ENCODE peak calls at places on chromosomes 5 and 9, in four cellular contexts. One of them, this sample, is unnamed.

GRCh38 chr5:72599519-72600400 is 92.5 kb upstream of the ZNF366 start:
- DNase-seq in activated CD8-positive, alpha-beta memory T cell treated with anti-CD3 and anti-CD28 coated beads, Interleukin-2, amount 50 U/mL, for 48 hours: no peak
- DNase-seq in RKO: peak; percentile 43
- DNase-seq in mucosa of descending colon: no peak
- DNase-seq in this sample: no peak

GRCh38 chr9:89542461-89543021 is 44.6 kb upstream of the SEMA4D start:
- DNase-seq in activated CD8-positive, alpha-beta memory T cell treated with anti-CD3 and anti-CD28 coated beads, Interleukin-2, amount 50 U/mL, for 48 hours: peak; percentile 47
- DNase-seq in RKO: no peak
- DNase-seq in mucosa of descending colon: no peak
- DNase-seq in this sample: no peak

GRCh38 chr5:59115345-59115744 is 532.5 kb downstream of the RAB3C start:
- DNase-seq in activated CD8-positive, alpha-beta memory T cell treated with anti-CD3 and anti-CD28 coated beads, Interleukin-2, amount 50 U/mL, for 48 hours: no peak
- DNase-seq in RKO: peak; percentile 31
- DNase-seq in mucosa of descending colon: no peak
- DNase-seq in this sample: no peak

GRCh38 chr9:16191691-16192402 is 639.0 kb downstream of the CCDC171 start:
- DNase-seq in activated CD8-positive, alpha-beta memory T cell treated with anti-CD3 and anti-CD28 coated beads, Interleukin-2, amount 50 U/mL, for 48 hours: peak; percentile 87
- DNase-seq in RKO: peak; percentile 15
- DNase-seq in mucosa of descending colon: peak; percentile 84
- DNase-seq in this sample: peak; percentile 44

GRCh38 chr9:98908897-98909634 is 34.6 kb upstream of the COL15A1 start:
- DNase-seq in activated CD8-positive, alpha-beta memory T cell treated with anti-CD3 and anti-CD28 coated beads, Interleukin-2, amount 50 U/mL, for 48 hours: no peak
- DNase-seq in RKO: no peak
- DNase-seq in mucosa of descending colon: no peak
- DNase-seq in this sample: no peak

GRCh38 chr5:127844631-127845030 is 141.4 kb downstream of the CCDC192 start:
- DNase-seq in activated CD8-positive, alpha-beta memory T cell treated with anti-CD3 and anti-CD28 coated beads, Interleukin-2, amount 50 U/mL, for 48 hours: no peak
- DNase-seq in RKO: no peak
- DNase-seq in mucosa of descending colon: no peak
- DNase-seq in this sample: no peak

GRCh38 chr9:83219154-83219923 is 156.4 kb upstream of the RASEF start:
- DNase-seq in activated CD8-positive, alpha-beta memory T cell treated with anti-CD3 and anti-CD28 coated beads, Interleukin-2, amount 50 U/mL, for 48 hours: peak; percentile 59
- DNase-seq in RKO: peak; percentile 33
- DNase-seq in mucosa of descending colon: peak; percentile 89
- DNase-seq in this sample: no peak

GRCh38 chr9:71483457-71483856 is 284.9 kb downstream of the CEMIP2 start:
- DNase-seq in activated CD8-positive, alpha-beta memory T cell treated with anti-CD3 and anti-CD28 coated beads, Interleukin-2, amount 50 U/mL, for 48 hours: no peak
- DNase-seq in RKO: no peak
- DNase-seq in mucosa of descending colon: no peak
- DNase-seq in this sample: no peak

GRCh38 chr5:172529896-172530295 is 75.6 kb upstream of the SH3PXD2B start:
- DNase-seq in activated CD8-positive, alpha-beta memory T cell treated with anti-CD3 and anti-CD28 coated beads, Interleukin-2, amount 50 U/mL, for 48 hours: peak; percentile 29
- DNase-seq in RKO: no peak
- DNase-seq in mucosa of descending colon: no peak
- DNase-seq in this sample: no peak

GRCh38 chr9:89740722-89741121 is 135.9 kb downstream of the GADD45G start:
- DNase-seq in activated CD8-positive, alpha-beta memory T cell treated with anti-CD3 and anti-CD28 coated beads, Interleukin-2, amount 50 U/mL, for 48 hours: peak; percentile 61
- DNase-seq in RKO: no peak
- DNase-seq in mucosa of descending colon: peak; percentile 66
- DNase-seq in this sample: no peak

GRCh38 chr5:106171132-106171531 is 1499.6 kb downstream of the EFNA5 start:
- DNase-seq in activated CD8-positive, alpha-beta memory T cell treated with anti-CD3 and anti-CD28 coated beads, Interleukin-2, amount 50 U/mL, for 48 hours: no peak
- DNase-seq in RKO: peak; percentile 10
- DNase-seq in mucosa of descending colon: no peak
- DNase-seq in this sample: no peak

GRCh38 chr9:86202338-86202882 is 57.0 kb downstream of the C9orf153 start:
- DNase-seq in activated CD8-positive, alpha-beta memory T cell treated with anti-CD3 and anti-CD28 coated beads, Interleukin-2, amount 50 U/mL, for 48 hours: no peak
- DNase-seq in RKO: peak; percentile 88
- DNase-seq in mucosa of descending colon: no peak
- DNase-seq in this sample: peak; percentile 16

GRCh38 chr5:52997424-52997823 is 8.3 kb downstream of the ITGA2 start:
- DNase-seq in activated CD8-positive, alpha-beta memory T cell treated with anti-CD3 and anti-CD28 coated beads, Interleukin-2, amount 50 U/mL, for 48 hours: no peak
- DNase-seq in RKO: no peak
- DNase-seq in mucosa of descending colon: no peak
- DNase-seq in this sample: no peak

GRCh38 chr5:41903382-41903891 is 707 bp upstream of the RIMOC1 start:
- DNase-seq in activated CD8-positive, alpha-beta memory T cell treated with anti-CD3 and anti-CD28 coated beads, Interleukin-2, amount 50 U/mL, for 48 hours: no peak
- DNase-seq in RKO: no peak
- DNase-seq in mucosa of descending colon: no peak
- DNase-seq in this sample: no peak

GRCh38 chr9:21806644-21807043 is 4.2 kb downstream of the MTAP start:
- DNase-seq in activated CD8-positive, alpha-beta memory T cell treated with anti-CD3 and anti-CD28 coated beads, Interleukin-2, amount 50 U/mL, for 48 hours: no peak
- DNase-seq in RKO: no peak
- DNase-seq in mucosa of descending colon: no peak
- DNase-seq in this sample: no peak

GRCh38 chr5:23433534-23434306 is 73.7 kb upstream of the PRDM9 start:
- DNase-seq in activated CD8-positive, alpha-beta memory T cell treated with anti-CD3 and anti-CD28 coated beads, Interleukin-2, amount 50 U/mL, for 48 hours: no peak
- DNase-seq in RKO: no peak
- DNase-seq in mucosa of descending colon: no peak
- DNase-seq in this sample: no peak

GRCh38 chr9:77562021-77562748 is 85.9 kb downstream of the GNA14 start:
- DNase-seq in activated CD8-positive, alpha-beta memory T cell treated with anti-CD3 and anti-CD28 coated beads, Interleukin-2, amount 50 U/mL, for 48 hours: no peak
- DNase-seq in RKO: no peak
- DNase-seq in mucosa of descending colon: no peak
- DNase-seq in this sample: no peak

GRCh38 chr5:95857185-95857945 is 34.8 kb upstream of the GLRX start:
- DNase-seq in activated CD8-positive, alpha-beta memory T cell treated with anti-CD3 and anti-CD28 coated beads, Interleukin-2, amount 50 U/mL, for 48 hours: peak; percentile 52
- DNase-seq in RKO: no peak
- DNase-seq in mucosa of descending colon: no peak
- DNase-seq in this sample: peak; percentile 81